ENCODE peak calls at places on chromosomes 12 and 14, in nine cellular contexts. S is IMR-90, U is uterus, G is gastrocnemius medialis, V is A549, O is heart left ventricle, C is tibial nerve, M is NB4, R is right lobe of liver. K is an unnamed sample.

GRCh38 chr12:57404966-57405640 is 25.7 kb downstream of the R3HDM2 start:
- DNase-seq in U (no peak), V (no peak), C (no peak), S (no peak), O (no peak), M (no peak), R (no peak), G (no peak), K (no peak)

GRCh38 chr14:39080886-39081285 is 22.1 kb downstream of the SEC23A start:
- DNase-seq in C (no peak), V (no peak), S (no peak), G (no peak), U (no peak), O (no peak), M (no peak), R (no peak), K (no peak)

GRCh38 chr12:26744697-26745440 is 88.1 kb downstream of the ITPR2 start:
- DNase-seq in G (no peak), O (no peak), R (no peak), V (no peak), C (no peak), U (no peak), M (no peak), S (no peak), K (no peak)

GRCh38 chr12:23523339-23523738 is 426.1 kb downstream of the SOX5 start:
- DNase-seq in G (no peak), C (no peak), U (no peak), M (no peak), R (no peak), S (no peak), O (no peak), V (no peak), K (no peak)

GRCh38 chr12:69688496-69689427 is 10.3 kb downstream of the BEST3 start:
- DNase-seq in S (peak; percentile 94), C (no peak), M (peak; percentile 84), U (peak; percentile 50), O (peak; percentile 40), G (peak; percentile 98), V (peak; percentile 86), R (peak; percentile 69), K (peak; percentile 31)

GRCh38 chr12:26402648-26403047 is 207.3 kb downstream of the SSPN start:
- DNase-seq in O (no peak), V (no peak), M (no peak), U (no peak), R (no peak), S (no peak), G (no peak), C (no peak), K (peak; percentile 42)

GRCh38 chr12:113314121-113314529 is 20.8 kb downstream of the SLC8B1 start:
- DNase-seq in G (no peak), R (no peak), U (no peak), S (peak; percentile 38), C (no peak), M (no peak), V (no peak), O (no peak), K (no peak)

GRCh38 chr12:47707905-47708543 is 2.2 kb upstream of the RPAP3 start:
- DNase-seq in M (peak; percentile 46), C (no peak), U (no peak), V (no peak), S (no peak), G (no peak), R (no peak), O (no peak), K (no peak)

GRCh38 chr12:113222730-113223531 is 1.7 kb downstream of the TPCN1 start:
- DNase-seq in R (peak; percentile 67), C (peak; percentile 49), M (peak; percentile 60), U (peak; percentile 77), G (peak; percentile 88), O (peak; percentile 83), V (peak; percentile 74), S (peak; percentile 92), K (no peak)

GRCh38 chr12:125092872-125093680 is 27.8 kb downstream of the AACS start:
- DNase-seq in O (peak; percentile 78), R (no peak), M (no peak), U (no peak), G (no peak), S (peak; percentile 66), C (no peak), V (no peak), K (no peak)

GRCh38 chr12:114841557-114842251 is 157.7 kb upstream of the TBX3 start:
- DNase-seq in G (no peak), C (no peak), O (no peak), U (no peak), M (no peak), S (no peak), R (no peak), V (no peak), K (no peak)

DNA sequence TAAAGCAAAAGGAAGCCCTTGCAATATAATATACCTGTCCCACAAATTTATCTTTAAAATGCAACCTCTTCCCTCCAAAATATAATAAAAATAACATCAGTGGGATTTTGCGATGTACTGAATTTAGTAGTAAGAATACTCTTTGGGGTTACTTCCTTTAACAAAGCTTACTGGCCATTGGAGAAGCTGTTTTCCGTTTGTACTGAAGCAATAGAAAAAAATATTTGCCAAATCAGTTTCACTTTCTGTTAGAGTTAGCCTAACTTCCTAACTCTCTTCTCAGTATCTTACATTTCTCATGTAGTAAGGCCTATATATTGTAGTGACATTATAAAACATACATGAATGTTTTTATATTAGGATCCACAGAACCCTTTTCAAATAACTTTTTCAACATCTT is 3.7 kb downstream of the MAX start:
- DNase-seq in R (no peak), O (no peak), G (no peak), S (peak; percentile 46), V (no peak), U (no peak), M (peak; percentile 64), C (no peak), K (no peak)
- H3K4me3 ChIP-seq in R (no peak overlapping the region), O (no peak overlapping the region), G (peak overlapping the region; percentile 10), S (no peak overlapping the region), V (no peak overlapping the region), U (no peak overlapping the region), M (peak overlapping the region; percentile 56), C (no peak overlapping the region), K (no peak overlapping the region)

GRCh38 chr12:10612110-10612509 is 1.3 kb downstream of the MAGOHB start:
- DNase-seq in O (no peak), C (no peak), M (peak; percentile 16), S (no peak), V (no peak), U (no peak), G (no peak), R (no peak), K (no peak)

GRCh38 chr12:10614056-10614370 is 604 bp upstream of the MAGOHB start:
- DNase-seq in R (no peak), O (no peak), C (no peak), G (no peak), U (no peak), V (no peak), S (no peak), M (no peak), K (no peak)

GRCh38 chr12:10615532-10615931 is 2.1 kb upstream of the MAGOHB start:
- DNase-seq in C (no peak), S (no peak), R (no peak), G (no peak), U (no peak), M (peak; percentile 7), O (no peak), V (no peak), K (no peak)

GRCh38 chr12:10612954-10613333 is 465 bp downstream of the MAGOHB start:
- DNase-seq in G (no peak), C (no peak), O (no peak), V (no peak), R (no peak), U (no peak), M (peak; percentile 23), S (no peak), K (no peak)

GRCh38 chr12:10613334-10614055 is at the start of gene MAGOHB:
- DNase-seq in R (peak; percentile 93), V (peak; percentile 79), S (peak; percentile 96), O (peak; percentile 96), M (peak; percentile 95), C (peak; percentile 93), U (peak; percentile 95), G (peak; percentile 93), K (peak; percentile 99)
- TF ChIP-seq POLR2A in R (peak; percentile 60), V (peak; percentile 82), S (peak; percentile 69), O (no peak), M (peak; percentile 84), C (peak; percentile 64), U (peak; percentile 82), G (peak; percentile 51), K (peak; percentile 4)

GRCh38 chr14:96238676-96239075 is 17.3 kb upstream of the BDKRB1 start:
- DNase-seq in U (no peak), G (no peak), M (no peak), C (no peak), V (no peak), R (no peak), O (no peak), S (no peak), K (no peak)

GRCh38 chr14:96239759-96240158 is 16.3 kb upstream of the BDKRB1 start:
- DNase-seq in R (no peak), O (no peak), M (no peak), U (no peak), S (no peak), G (no peak), V (no peak), C (no peak), K (no peak)

GRCh38 chr14:96240641-96241040 is 15.4 kb upstream of the BDKRB1 start:
- DNase-seq in C (no peak), G (no peak), O (no peak), V (no peak), U (no peak), M (no peak), S (no peak), R (no peak), K (no peak)

GRCh38 chr14:96243785-96244184 is 12.2 kb upstream of the BDKRB1 start:
- DNase-seq in M (no peak), S (peak; percentile 48), V (no peak), O (no peak), R (no peak), C (no peak), U (no peak), G (no peak), K (no peak)

DNA sequence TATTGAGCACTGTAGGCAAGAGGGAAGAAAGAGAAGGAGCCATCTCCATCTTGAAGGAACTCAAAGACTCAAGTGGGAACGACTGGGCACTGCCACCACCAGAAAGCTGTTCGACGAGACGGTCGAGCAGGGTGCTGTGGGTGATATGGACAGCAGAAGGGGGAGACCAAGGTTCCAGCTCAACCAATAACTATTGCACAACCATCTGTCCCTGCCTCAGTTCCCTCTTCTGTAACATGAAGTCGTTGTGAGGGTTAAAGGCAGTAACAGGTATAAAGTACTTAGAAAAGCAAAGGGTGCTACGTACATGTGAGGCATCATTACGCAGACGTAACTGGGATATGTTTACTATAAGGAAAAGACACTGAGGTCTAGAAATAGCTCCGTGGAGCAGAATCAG is 13.9 kb upstream of the BDKRB1 start:
- DNase-seq in G (no peak), O (no peak), R (no peak), M (no peak), U (no peak), V (no peak), S (no peak), C (no peak), K (no peak)
- TF ChIP-seq CTCF in G (no peak), O (no peak), R (no peak), M (no peak), U (no peak), V (no peak), S (no peak), C (no peak), K (no peak)

DNA sequence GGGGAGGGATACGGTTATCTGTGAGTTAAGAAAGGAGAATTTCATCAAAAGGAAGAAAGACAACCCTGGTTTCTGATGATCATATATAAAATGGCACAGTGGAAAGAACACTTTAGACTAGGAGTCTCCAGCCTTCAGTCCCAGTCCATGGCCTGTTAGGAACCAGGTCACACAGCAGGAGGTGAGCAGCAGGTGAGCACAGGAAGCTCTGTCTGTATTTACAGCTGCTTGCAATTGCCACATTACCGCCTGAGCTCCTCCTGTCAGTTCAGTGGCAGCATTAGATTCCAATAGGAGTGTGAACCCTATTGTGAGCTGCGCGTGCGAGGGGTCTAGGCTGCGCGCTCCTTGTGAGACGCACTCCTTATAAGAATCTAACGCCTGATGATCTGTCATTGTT is 137.9 kb downstream of the BTG1 start:
- DNase-seq in C (no peak), V (no peak), M (peak; percentile 24), G (no peak), S (no peak), O (no peak), U (no peak), R (no peak), K (no peak)
- H3K4me3 ChIP-seq in C (no peak overlapping the region), V (no peak overlapping the region), M (no peak overlapping the region), G (no peak overlapping the region), S (no peak overlapping the region), O (no peak overlapping the region), U (no peak overlapping the region), R (no peak overlapping the region), K (no peak overlapping the region)

K was measured in lower leg skin.